ENCODE peak calls at places on chromosomes 4 and X, in eight cellular contexts. T is M059J; N is neural crest cell; Z is heart right ventricle; L is HS-5; P is GM13976; M is lower lobe of right lung; V is activated CD4-positive, alpha-beta T cell treated with anti-CD3 and anti-CD28 coated beads, Interleukin-2, amount 10 ng/mL, durations not matched to agents 7 days and 5 days. G is an unnamed sample.

GRCh38 chrX:73068467-73069364 is 10.6 kb downstream of the PABPC1L2A start:
- DNase-seq in T (no peak), N (no peak), Z (no peak), L (no peak), P (no peak), M (no peak), V (no peak), G (no peak)

GRCh38 chrX:22090181-22090580 is 58.1 kb downstream of the PHEX start:
- DNase-seq in T (no peak), N (no peak), Z (no peak), L (no peak), P (no peak), M (no peak), V (no peak), G (no peak)

GRCh38 chr4:182931691-182932297 is 14.6 kb upstream of the DCTD start:
- DNase-seq in T (no peak), N (no peak), Z (no peak), L (no peak), P (no peak), M (no peak), V (no peak), G (no peak)

GRCh38 chr4:141410839-141411238 is 190.1 kb downstream of the ZNF330 start:
- DNase-seq in T (no peak), N (no peak), Z (no peak), L (peak), P (no peak), M (no peak), V (no peak), G (no peak)

GRCh38 chr4:38314663-38315062 is 349.3 kb upstream of the KLF3 start:
- DNase-seq in T (peak), N (no peak), Z (no peak), L (no peak), P (no peak), M (no peak), V (no peak), G (no peak)

GRCh38 chr4:101944649-101945048 is 154.1 kb downstream of the BANK1 start:
- DNase-seq in T (peak), N (no peak), Z (no peak), L (no peak), P (no peak), M (no peak), V (no peak), G (no peak)

GRCh38 chrX:43899878-43900815 is 17.9 kb upstream of the MAOB start:
- DNase-seq in T (no peak), N (no peak), Z (no peak), L (no peak), P (no peak), M (no peak), V (no peak), G (no peak)

GRCh38 chr4:154120690-154121089 is 331.8 kb upstream of the SFRP2 start:
- DNase-seq in T (peak), N (no peak), Z (no peak), L (no peak), P (no peak), M (no peak), V (no peak), G (peak)

GRCh38 chrX:49242545-49243066 is 7.3 kb downstream of the CCDC22 start:
- DNase-seq in T (peak), N (no peak), Z (no peak), L (no peak), P (no peak), M (no peak), V (no peak), G (no peak)

GRCh38 chrX:39133971-39134370 is 332.7 kb downstream of the MID1IP1 start:
- DNase-seq in T (peak), N (no peak), Z (peak), L (no peak), P (no peak), M (no peak), V (peak), G (peak)

GRCh38 chrX:103376118-103376978 is at the start of gene BEX3:
- DNase-seq in T (peak), N (peak), Z (peak), L (no peak), P (peak), M (peak), V (peak), G (peak)

GRCh38 chrX:78213331-78213730 is 73.9 kb upstream of the TAF9B start:
- DNase-seq in T (no peak), N (no peak), Z (no peak), L (no peak), P (no peak), M (no peak), V (no peak), G (no peak)

GRCh38 chrX:24268786-24269185 is 45.1 kb downstream of the SUPT20HL2 start:
- DNase-seq in T (no peak), N (no peak), Z (no peak), L (no peak), P (no peak), M (no peak), V (no peak), G (no peak)

GRCh38 chr4:54930226-54930625 is 195.2 kb downstream of the KDR start:
- DNase-seq in T (peak), N (no peak), Z (no peak), L (peak), P (no peak), M (no peak), V (no peak), G (no peak)

GRCh38 chrX:21700967-21701366 is 42.8 kb upstream of the KLHL34 start:
- DNase-seq in T (no peak), N (no peak), Z (no peak), L (no peak), P (no peak), M (no peak), V (no peak), G (no peak)

GRCh38 chr4:1113311-1114009 is at the start of gene RNF212:
- DNase-seq in T (peak), N (peak), Z (peak), L (peak), P (no peak), M (no peak), V (peak), G (no peak)

GRCh38 chr4:170274616-170275015 is 184.9 kb upstream of the AADAT start:
- DNase-seq in T (no peak), N (no peak), Z (no peak), L (no peak), P (no peak), M (no peak), V (no peak), G (no peak)

GRCh38 chrX:82658492-82658891 is 849.6 kb upstream of the POU3F4 start:
- DNase-seq in T (no peak), N (no peak), Z (no peak), L (no peak), P (no peak), M (no peak), V (no peak), G (no peak)

GRCh38 chr4:22031423-22031822 is 82.9 kb upstream of the KCNIP4 start:
- DNase-seq in T (no peak), N (no peak), Z (no peak), L (no peak), P (no peak), M (no peak), V (no peak), G (no peak)

GRCh38 chr4:168893807-168894206 is 116.2 kb downstream of the CBR4 start:
- DNase-seq in T (no peak), N (no peak), Z (no peak), L (no peak), P (no peak), M (no peak), V (no peak), G (no peak)

GRCh38 chr4:76703123-76703490 is 194.8 kb downstream of the SOWAHB start:
- DNase-seq in T (peak), N (no peak), Z (no peak), L (no peak), P (no peak), M (no peak), V (no peak), G (no peak)

GRCh38 chr4:37815591-37815990 is 10.9 kb upstream of the PGM2 start:
- DNase-seq in T (no peak), N (no peak), Z (no peak), L (no peak), P (no peak), M (no peak), V (no peak), G (no peak)

GRCh38 chrX:30373951-30374350 is 64.8 kb upstream of the NR0B1 start:
- DNase-seq in T (no peak), N (no peak), Z (no peak), L (no peak), P (no peak), M (no peak), V (no peak), G (no peak)

GRCh38 chrX:103704863-103705262 is 5.8 kb upstream of the TMEM31 start:
- DNase-seq in T (no peak), N (no peak), Z (no peak), L (no peak), P (no peak), M (no peak), V (no peak), G (no peak)

GRCh38 chrX:129945131-129945530 is 37.3 kb upstream of the BCORL1 start:
- DNase-seq in T (peak), N (no peak), Z (no peak), L (no peak), P (no peak), M (no peak), V (no peak), G (no peak)

GRCh38 chrX:10447577-10448214 is 172.7 kb downstream of the MID1 start:
- DNase-seq in T (peak), N (no peak), Z (no peak), L (peak), P (no peak), M (no peak), V (no peak), G (no peak)

GRCh38 chrX:118565853-118566252 is 70.2 kb downstream of the DOCK11 start:
- DNase-seq in T (no peak), N (no peak), Z (no peak), L (no peak), P (no peak), M (no peak), V (no peak), G (no peak)

GRCh38 chr4:43277003-43277402 is 384.5 kb downstream of the GRXCR1 start:
- DNase-seq in T (peak), N (no peak), Z (no peak), L (peak), P (no peak), M (no peak), V (no peak), G (no peak)

GRCh38 chr4:168883513-168883912 is 126.5 kb downstream of the CBR4 start:
- DNase-seq in T (peak), N (no peak), Z (no peak), L (no peak), P (no peak), M (no peak), V (no peak), G (no peak)

GRCh38 chr4:84500386-84501196 is 1.5 kb upstream of the NKX6-1 start:
- DNase-seq in T (no peak), N (no peak), Z (no peak), L (no peak), P (no peak), M (no peak), V (no peak), G (no peak)

G was measured in SJCRH30.